ENCODE peak calls at places on chromosomes 1 and 21, in five cellular contexts. One of them, this sample, is unnamed.

GRCh38 chr1:23278717-23279116 is 61.4 kb upstream of the HTR1D start:
- DNase-seq in Right ventricle myocardium inferior: no peak
- DNase-seq in pancreas: no peak
- DNase-seq in GF-D8: no peak
- DNase-seq in stimulated activated CD8-positive, alpha-beta memory T cell treated with anti-CD3 and anti-CD28 coated beads, Interleukin-15, amount 100 ng/mL, for 24 hours: no peak
- DNase-seq in this sample: no peak

GRCh38 chr1:54528613-54529012 is 19.4 kb upstream of the ACOT11 start:
- DNase-seq in Right ventricle myocardium inferior: no peak
- DNase-seq in pancreas: peak
- DNase-seq in GF-D8: no peak
- DNase-seq in stimulated activated CD8-positive, alpha-beta memory T cell treated with anti-CD3 and anti-CD28 coated beads, Interleukin-15, amount 100 ng/mL, for 24 hours: no peak
- DNase-seq in this sample: no peak

GRCh38 chr1:201116091-201116490 is 3.9 kb upstream of the CACNA1S start:
- DNase-seq in Right ventricle myocardium inferior: peak
- DNase-seq in GF-D8: no peak
- DNase-seq in stimulated activated CD8-positive, alpha-beta memory T cell treated with anti-CD3 and anti-CD28 coated beads, Interleukin-15, amount 100 ng/mL, for 24 hours: no peak
- DNase-seq in pancreas: no peak
- DNase-seq in this sample: no peak

GRCh38 chr1:193538004-193538355 is 351.6 kb upstream of the B3GALT2 start:
- DNase-seq in Right ventricle myocardium inferior: no peak
- DNase-seq in stimulated activated CD8-positive, alpha-beta memory T cell treated with anti-CD3 and anti-CD28 coated beads, Interleukin-15, amount 100 ng/mL, for 24 hours: no peak
- DNase-seq in GF-D8: no peak
- DNase-seq in pancreas: no peak
- DNase-seq in this sample: no peak

GRCh38 chr1:179973198-179974114 is 18.8 kb downstream of the CEP350 start:
- DNase-seq in stimulated activated CD8-positive, alpha-beta memory T cell treated with anti-CD3 and anti-CD28 coated beads, Interleukin-15, amount 100 ng/mL, for 24 hours: no peak
- DNase-seq in GF-D8: no peak
- DNase-seq in Right ventricle myocardium inferior: no peak
- DNase-seq in pancreas: no peak
- DNase-seq in this sample: peak

GRCh38 chr1:63874278-63874880 is 100.6 kb downstream of the ROR1 start:
- DNase-seq in Right ventricle myocardium inferior: no peak
- DNase-seq in pancreas: no peak
- DNase-seq in GF-D8: no peak
- DNase-seq in stimulated activated CD8-positive, alpha-beta memory T cell treated with anti-CD3 and anti-CD28 coated beads, Interleukin-15, amount 100 ng/mL, for 24 hours: no peak
- DNase-seq in this sample: no peak

GRCh38 chr1:167522246-167522645 is 3.9 kb upstream of the CD247 start:
- DNase-seq in pancreas: no peak
- DNase-seq in stimulated activated CD8-positive, alpha-beta memory T cell treated with anti-CD3 and anti-CD28 coated beads, Interleukin-15, amount 100 ng/mL, for 24 hours: no peak
- DNase-seq in GF-D8: no peak
- DNase-seq in Right ventricle myocardium inferior: no peak
- DNase-seq in this sample: no peak

GRCh38 chr1:61278966-61279365 is 196.6 kb downstream of the NFIA start:
- DNase-seq in Right ventricle myocardium inferior: no peak
- DNase-seq in stimulated activated CD8-positive, alpha-beta memory T cell treated with anti-CD3 and anti-CD28 coated beads, Interleukin-15, amount 100 ng/mL, for 24 hours: no peak
- DNase-seq in pancreas: no peak
- DNase-seq in GF-D8: no peak
- DNase-seq in this sample: no peak

GRCh38 chr1:209412036-209412435 is 171.5 kb upstream of the CAMK1G start:
- DNase-seq in stimulated activated CD8-positive, alpha-beta memory T cell treated with anti-CD3 and anti-CD28 coated beads, Interleukin-15, amount 100 ng/mL, for 24 hours: no peak
- DNase-seq in Right ventricle myocardium inferior: no peak
- DNase-seq in GF-D8: no peak
- DNase-seq in pancreas: no peak
- DNase-seq in this sample: no peak

GRCh38 chr1:230113605-230114241 is 46.7 kb downstream of the GALNT2 start:
- DNase-seq in Right ventricle myocardium inferior: no peak
- DNase-seq in pancreas: no peak
- DNase-seq in stimulated activated CD8-positive, alpha-beta memory T cell treated with anti-CD3 and anti-CD28 coated beads, Interleukin-15, amount 100 ng/mL, for 24 hours: no peak
- DNase-seq in GF-D8: no peak
- DNase-seq in this sample: no peak

GRCh38 chr1:15508700-15509487 is 15.1 kb downstream of the CASP9 start:
- DNase-seq in stimulated activated CD8-positive, alpha-beta memory T cell treated with anti-CD3 and anti-CD28 coated beads, Interleukin-15, amount 100 ng/mL, for 24 hours: no peak
- DNase-seq in GF-D8: no peak
- DNase-seq in Right ventricle myocardium inferior: no peak
- DNase-seq in pancreas: no peak
- DNase-seq in this sample: no peak

GRCh38 chr1:3015269-3015635 is 6.0 kb upstream of the ACTRT2 start:
- DNase-seq in Right ventricle myocardium inferior: peak
- DNase-seq in GF-D8: no peak
- DNase-seq in stimulated activated CD8-positive, alpha-beta memory T cell treated with anti-CD3 and anti-CD28 coated beads, Interleukin-15, amount 100 ng/mL, for 24 hours: no peak
- DNase-seq in pancreas: no peak
- DNase-seq in this sample: no peak

GRCh38 chr1:177568702-177569101 is 397.9 kb downstream of the BRINP2 start:
- DNase-seq in Right ventricle myocardium inferior: no peak
- DNase-seq in pancreas: no peak
- DNase-seq in stimulated activated CD8-positive, alpha-beta memory T cell treated with anti-CD3 and anti-CD28 coated beads, Interleukin-15, amount 100 ng/mL, for 24 hours: no peak
- DNase-seq in GF-D8: no peak
- DNase-seq in this sample: peak

GRCh38 chr1:119504831-119505230 is 2.2 kb upstream of the HSD3B1 start:
- DNase-seq in stimulated activated CD8-positive, alpha-beta memory T cell treated with anti-CD3 and anti-CD28 coated beads, Interleukin-15, amount 100 ng/mL, for 24 hours: no peak
- DNase-seq in pancreas: no peak
- DNase-seq in GF-D8: no peak
- DNase-seq in Right ventricle myocardium inferior: no peak
- DNase-seq in this sample: no peak

GRCh38 chr21:36642777-36643176 is 56.1 kb upstream of the SIM2 start:
- DNase-seq in stimulated activated CD8-positive, alpha-beta memory T cell treated with anti-CD3 and anti-CD28 coated beads, Interleukin-15, amount 100 ng/mL, for 24 hours: no peak
- DNase-seq in Right ventricle myocardium inferior: no peak
- DNase-seq in pancreas: no peak
- DNase-seq in GF-D8: no peak
- DNase-seq in this sample: no peak

GRCh38 chr1:234502785-234503184 is 23.8 kb upstream of the TARBP1 start:
- DNase-seq in Right ventricle myocardium inferior: no peak
- DNase-seq in stimulated activated CD8-positive, alpha-beta memory T cell treated with anti-CD3 and anti-CD28 coated beads, Interleukin-15, amount 100 ng/mL, for 24 hours: no peak
- DNase-seq in GF-D8: no peak
- DNase-seq in pancreas: no peak
- DNase-seq in this sample: no peak

GRCh38 chr1:160829766-160830165 is 32.9 kb downstream of the CD244 start:
- DNase-seq in pancreas: no peak
- DNase-seq in GF-D8: no peak
- DNase-seq in Right ventricle myocardium inferior: no peak
- DNase-seq in stimulated activated CD8-positive, alpha-beta memory T cell treated with anti-CD3 and anti-CD28 coated beads, Interleukin-15, amount 100 ng/mL, for 24 hours: no peak
- DNase-seq in this sample: no peak

GRCh38 chr1:169487561-169487960 is 1.8 kb upstream of the SLC19A2 start:
- DNase-seq in stimulated activated CD8-positive, alpha-beta memory T cell treated with anti-CD3 and anti-CD28 coated beads, Interleukin-15, amount 100 ng/mL, for 24 hours: no peak
- DNase-seq in pancreas: no peak
- DNase-seq in GF-D8: no peak
- DNase-seq in Right ventricle myocardium inferior: no peak
- DNase-seq in this sample: no peak

GRCh38 chr1:62107923-62108322 is 86.7 kb upstream of the L1TD1 start:
- DNase-seq in stimulated activated CD8-positive, alpha-beta memory T cell treated with anti-CD3 and anti-CD28 coated beads, Interleukin-15, amount 100 ng/mL, for 24 hours: no peak
- DNase-seq in Right ventricle myocardium inferior: no peak
- DNase-seq in GF-D8: no peak
- DNase-seq in pancreas: no peak
- DNase-seq in this sample: no peak

GRCh38 chr1:210402560-210402959 is 73.9 kb downstream of the HHAT start:
- DNase-seq in pancreas: no peak
- DNase-seq in Right ventricle myocardium inferior: no peak
- DNase-seq in GF-D8: no peak
- DNase-seq in stimulated activated CD8-positive, alpha-beta memory T cell treated with anti-CD3 and anti-CD28 coated beads, Interleukin-15, amount 100 ng/mL, for 24 hours: no peak
- DNase-seq in this sample: no peak

GRCh38 chr1:13770769-13771168 is 70.8 kb downstream of the PRDM2 start:
- DNase-seq in Right ventricle myocardium inferior: no peak
- DNase-seq in pancreas: no peak
- DNase-seq in stimulated activated CD8-positive, alpha-beta memory T cell treated with anti-CD3 and anti-CD28 coated beads, Interleukin-15, amount 100 ng/mL, for 24 hours: no peak
- DNase-seq in GF-D8: no peak
- DNase-seq in this sample: no peak

This sample was measured in Kasumi-1.